ENCODE peak calls at places on chromosomes 5 and 9, in four cellular contexts. L is CD8-positive, alpha-beta T cell; C is HCT116; E is aorta. F is an unnamed sample.
A peak's percentile ranks its signal among the peaks of the same experiment; 100 is the strongest.

GRCh38 chr5:55172937-55173695 is at the start of gene CDC20B:
- DNase-seq in L (peak; percentile 75), C (no peak), E (peak; percentile 75), F (peak; percentile 75)

GRCh38 chr9:129185991-129186390 is 7.9 kb upstream of the IER5L start:
- DNase-seq in L (no peak), C (no peak), E (no peak), F (no peak)

GRCh38 chr5:36442796-36443195 is 141.1 kb upstream of the RANBP3L start:
- DNase-seq in L (no peak), C (no peak), E (no peak), F (no peak)

GRCh38 chr5:583645-584044 is 28.5 kb upstream of the CEP72 start:
- DNase-seq in L (no peak), C (no peak), E (no peak), F (no peak)

GRCh38 chr9:90085633-90086032 is 480.8 kb downstream of the GADD45G start:
- DNase-seq in L (no peak), C (no peak), E (no peak), F (no peak)

GRCh38 chr5:157252741-157253465 is 13.0 kb upstream of the CYFIP2 start:
- DNase-seq in L (peak; percentile 81), C (no peak), E (peak; percentile 58), F (no peak)

GRCh38 chr5:4647056-4647455 is 493.1 kb upstream of the ADAMTS16 start:
- DNase-seq in L (no peak), C (no peak), E (no peak), F (no peak)

GRCh38 chr9:77819672-77820071 is 171.6 kb upstream of the GNA14 start:
- DNase-seq in L (no peak), C (no peak), E (no peak), F (no peak)

GRCh38 chr9:89843591-89843990 is 238.8 kb downstream of the GADD45G start:
- DNase-seq in L (no peak), C (no peak), E (no peak), F (no peak)

GRCh38 chr5:181241393-181241975 is 2.2 kb downstream of the RACK1 start:
- DNase-seq in L (peak; percentile 42), C (no peak), E (no peak), F (no peak)

GRCh38 chr5:38528162-38528703 is 28.2 kb downstream of the LIFR start:
- DNase-seq in L (no peak), C (no peak), E (no peak), F (no peak)

GRCh38 chr5:131270809-131271208 is 7.0 kb downstream of the CDC42SE2 start:
- DNase-seq in L (no peak), C (no peak), E (no peak), F (no peak)

GRCh38 chr9:8679405-8679951 is 879.9 kb upstream of the DMAC1 start:
- DNase-seq in L (no peak), C (no peak), E (no peak), F (no peak)

DNA sequence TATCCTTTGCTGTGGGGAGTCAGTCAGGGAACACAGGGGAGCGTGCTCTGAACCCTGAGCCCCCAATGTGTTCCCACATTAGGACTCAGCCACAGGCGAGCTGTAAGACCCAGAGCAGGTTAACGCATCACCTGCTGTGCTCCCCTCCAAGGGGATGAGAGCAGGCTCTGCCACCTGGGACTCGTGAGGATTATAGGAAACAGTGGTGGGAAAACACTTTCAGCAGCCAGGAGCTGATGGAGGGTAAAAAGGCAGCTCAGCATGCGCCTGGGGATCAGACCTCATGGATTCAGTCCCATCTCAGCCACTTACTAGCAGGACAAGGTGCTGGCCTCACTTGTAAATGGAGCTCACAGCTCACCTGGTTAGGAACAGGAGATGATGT is 9.2 kb downstream of the JADE2 start:
- DNase-seq in L (no peak), C (no peak), E (peak; percentile 42), F (no peak)
- H3K4me1 ChIP-seq in L (peaks cover 79% of the 10 kb centered on the region), C (peaks cover 19% of the 10 kb centered on the region), E (peaks cover 4% of the 10 kb centered on the region), F (peaks cover 81% of the 10 kb centered on the region)

GRCh38 chr9:113674436-113674835 is 201.7 kb upstream of the ZNF618 start:
- DNase-seq in L (no peak), C (no peak), E (no peak), F (no peak)

GRCh38 chr9:113677057-113677456 is 199.1 kb upstream of the ZNF618 start:
- DNase-seq in L (no peak), C (no peak), E (no peak), F (no peak)

GRCh38 chr9:113677569-113677968 is 198.5 kb upstream of the ZNF618 start:
- DNase-seq in L (no peak), C (no peak), E (no peak), F (no peak)

GRCh38 chr9:113675475-113675941 is 200.6 kb upstream of the ZNF618 start:
- DNase-seq in L (no peak), C (no peak), E (peak; percentile 86), F (peak; percentile 67)

DNA sequence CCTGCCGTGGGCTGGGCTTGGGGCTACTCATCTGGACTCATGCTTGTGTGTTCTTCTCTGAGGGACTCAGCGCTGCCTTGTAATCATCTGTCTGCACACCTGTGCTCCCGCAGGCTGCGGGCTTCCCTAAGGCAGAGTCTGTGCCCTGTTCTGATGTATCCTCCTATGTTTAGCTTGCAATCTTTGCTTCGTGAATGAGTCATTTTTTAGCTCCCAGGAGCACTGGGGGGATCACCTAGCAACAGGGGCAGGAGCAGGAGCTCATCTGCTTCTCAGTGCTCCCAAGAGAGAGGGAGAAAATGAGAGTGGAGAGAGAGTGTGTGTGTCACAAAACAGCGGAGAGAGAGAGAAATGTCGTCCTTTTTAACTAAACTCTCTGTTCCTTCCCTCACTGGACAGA is 202.4 kb upstream of the ZNF618 start:
- DNase-seq in L (no peak), C (no peak), E (no peak), F (no peak)
- H3K4me1 ChIP-seq in L (no peaks in the 10 kb centered on the region), C (no peaks in the 10 kb centered on the region), E (no peaks in the 10 kb centered on the region), F (peaks cover 15% of the 10 kb centered on the region)

GRCh38 chr9:113620016-113620376 is 156.5 kb downstream of the RGS3 start:
- DNase-seq in L (no peak), C (no peak), E (no peak), F (no peak)

GRCh38 chr9:113622038-113622437 is 158.5 kb downstream of the RGS3 start:
- DNase-seq in L (no peak), C (no peak), E (no peak), F (no peak)

GRCh38 chr9:113622600-113623400 is 159.3 kb downstream of the RGS3 start:
- DNase-seq in L (no peak), C (peak; percentile 81), E (peak; percentile 79), F (no peak)

GRCh38 chr9:113620377-113621161 is 157.0 kb downstream of the RGS3 start:
- DNase-seq in L (no peak), C (peak; percentile 56), E (peak; percentile 89), F (peak; percentile 62)

GRCh38 chr9:113621309-113621791 is 157.8 kb downstream of the RGS3 start:
- DNase-seq in L (no peak), C (no peak), E (peak; percentile 94), F (peak; percentile 86)
- H3K4me1 ChIP-seq in L (no peaks in the 10 kb centered on the region), C (peaks cover 47% of the 10 kb centered on the region), E (no peaks in the 10 kb centered on the region), F (peaks cover 86% of the 10 kb centered on the region)

GRCh38 chr5:173913686-173914321 is 25.7 kb downstream of the CPEB4 start:
- DNase-seq in L (no peak), C (no peak), E (no peak), F (no peak)

GRCh38 chr5:173917788-173918786 is 29.9 kb downstream of the CPEB4 start:
- DNase-seq in L (peak; percentile 62), C (peak; percentile 83), E (peak; percentile 68), F (no peak)

GRCh38 chr5:173916233-173916632 is 28.1 kb downstream of the CPEB4 start:
- DNase-seq in L (no peak), C (no peak), E (no peak), F (no peak)

GRCh38 chr5:173911623-173912022 is 23.5 kb downstream of the CPEB4 start:
- DNase-seq in L (no peak), C (no peak), E (no peak), F (no peak)

DNA sequence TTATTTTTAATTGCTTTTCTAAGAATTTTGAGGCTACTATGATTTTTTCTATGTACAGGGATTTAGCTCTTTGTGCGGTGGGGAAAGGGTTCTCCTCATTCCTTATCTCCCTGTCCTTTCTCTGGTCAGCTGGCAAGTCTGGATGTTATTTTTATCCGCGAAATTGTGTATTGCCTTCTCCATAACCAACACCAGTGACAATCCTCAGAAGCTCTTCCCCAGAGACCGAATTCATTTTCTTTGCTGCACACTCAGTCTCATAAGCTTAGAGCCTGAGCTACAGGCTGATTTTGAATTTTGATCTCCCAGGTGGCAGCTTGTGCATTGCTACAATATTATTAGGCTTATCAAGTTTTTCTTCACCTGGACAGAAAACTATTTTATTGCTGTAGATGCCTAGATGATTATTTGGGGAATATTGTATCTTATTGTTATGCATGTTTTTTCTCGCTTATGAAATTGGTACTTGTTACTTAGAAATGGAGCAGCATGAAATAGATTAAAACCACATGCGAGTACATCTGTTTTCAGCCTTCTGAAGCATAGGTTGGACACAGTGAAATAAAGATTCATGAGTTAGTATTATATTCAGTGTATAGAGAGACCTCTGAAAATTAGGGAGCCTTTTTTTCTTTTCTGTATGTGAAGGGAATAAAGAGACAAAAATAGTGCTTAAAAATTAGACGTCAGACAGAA is 27.3 kb downstream of the CPEB4 start:
- DNase-seq in L (no peak), C (no peak), E (no peak), F (no peak)
- H3K4me1 ChIP-seq in L (peaks cover 13% of the 10 kb centered on the region), C (peaks cover 24% of the 10 kb centered on the region), E (peaks cover 6% of the 10 kb centered on the region), F (peaks cover 98% of the 10 kb centered on the region)

DNA sequence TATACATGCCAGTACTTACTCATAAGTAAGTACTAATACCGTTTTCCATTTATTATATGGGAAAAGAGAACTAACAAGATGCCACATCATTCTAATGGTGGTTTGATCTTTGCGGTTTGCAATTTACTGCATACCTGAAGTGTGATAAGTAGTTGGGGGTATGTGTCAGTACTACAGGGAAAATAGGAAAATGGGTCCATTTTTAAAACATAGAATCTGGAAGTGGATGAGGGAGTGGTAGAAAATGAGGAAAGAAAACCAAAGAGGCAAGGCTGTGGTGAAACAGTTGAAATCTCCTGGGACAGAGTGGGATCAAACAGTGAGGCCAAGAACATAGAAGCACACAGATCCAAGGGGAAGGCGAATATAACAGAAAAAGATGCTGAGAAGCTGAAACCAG is 6.7 kb downstream of the ADAMTSL1 start:
- DNase-seq in L (no peak), C (no peak), E (no peak), F (no peak)
- H3K4me1 ChIP-seq in L (no peaks in the 10 kb centered on the region), C (no peaks in the 10 kb centered on the region), E (no peaks in the 10 kb centered on the region), F (no peaks in the 10 kb centered on the region)